ENCODE peak calls at places on chromosomes 11 and 22, in six cellular contexts. X is endothelial cell; W is HEK293T; C is sciatic nerve; L is posterior cingulate gyrus; N is activated T-cell treated with anti-CD3 and anti-CD28 coated beads, Interleukin-2, amount 50 U/mL, for 1 hour. G is an unnamed sample.

GRCh38 chr11:14364322-14364721 is 5.3 kb upstream of the RRAS2 start:
- DNase-seq in X (no peak), W (no peak), C (no peak), L (no peak), N (no peak), G (no peak)

GRCh38 chr11:85685131-85685819 is 720 bp downstream of the CCDC89 start:
- DNase-seq in X (no peak), W (peak), C (no peak), L (peak), N (no peak), G (no peak)

GRCh38 chr11:123020968-123021367 is 39.3 kb upstream of the BSX start:
- DNase-seq in X (peak), W (peak), C (no peak), L (peak), N (peak), G (peak)

GRCh38 chr11:2483426-2483825 is 38.6 kb downstream of the KCNQ1 start:
- DNase-seq in X (no peak), W (peak), C (no peak), L (no peak), N (no peak), G (no peak)

GRCh38 chr11:13984616-13985474 is 22.3 kb downstream of the SPON1 start:
- DNase-seq in X (no peak), W (no peak), C (no peak), L (no peak), N (no peak), G (no peak)

GRCh38 chr11:62925745-62926668 is 4.8 kb upstream of the CHRM1 start:
- DNase-seq in X (peak), W (no peak), C (no peak), L (no peak), N (no peak), G (no peak)

GRCh38 chr22:22865311-22866072 is 22.1 kb upstream of the IGLL5 start:
- DNase-seq in X (no peak), W (no peak), C (no peak), L (no peak), N (peak), G (no peak)

GRCh38 chr11:74468521-74469280 is 1.4 kb upstream of the KCNE3 start:
- DNase-seq in X (no peak), W (no peak), C (no peak), L (no peak), N (no peak), G (no peak)

GRCh38 chr22:29871684-29872083 is 11.3 kb upstream of the MTMR3 start:
- DNase-seq in X (no peak), W (peak), C (no peak), L (no peak), N (no peak), G (no peak)

GRCh38 chr11:124483422-124483821 is 37.9 kb upstream of the OR8B8 start:
- DNase-seq in X (no peak), W (no peak), C (no peak), L (no peak), N (no peak), G (no peak)

GRCh38 chr11:355581-356458 is 13.5 kb upstream of the B4GALNT4 start:
- DNase-seq in X (peak), W (peak), C (peak), L (peak), N (peak), G (peak)

GRCh38 chr22:20422965-20423635 is 14.5 kb downstream of the SCARF2 start:
- DNase-seq in X (no peak), W (no peak), C (peak), L (peak), N (no peak), G (no peak)